ENCODE peak calls at places on chromosomes 7 and 10, in ten cellular contexts. J, K, W, N, O, R, E, U, M and H are unnamed samples.

GRCh38 chr10:48447356-48448215 is 141.1 kb downstream of the MAPK8 start:
- DNase-seq in J (no peak), K (no peak), W (no peak), N (no peak), O (no peak), R (no peak), E (no peak), U (no peak), M (no peak), H (no peak)

GRCh38 chr7:105426606-105427146 is 38.0 kb upstream of the SRPK2 start:
- DNase-seq in J (no peak), K (no peak), W (no peak), N (no peak), O (no peak), R (no peak), E (no peak), U (no peak), M (no peak), H (no peak)

GRCh38 chr10:88851706-88852105 is at the start of gene ANKRD22:
- DNase-seq in J (peak), K (peak), W (no peak), N (peak), O (no peak), R (no peak), E (no peak), U (no peak), M (no peak), H (no peak)

GRCh38 chr7:130367088-130367755 is 13.1 kb upstream of the CPA1 start:
- DNase-seq in J (no peak), K (no peak), W (no peak), N (no peak), O (no peak), R (no peak), E (no peak), U (no peak), M (no peak), H (no peak)

GRCh38 chr10:128602183-128602582 is 476.0 kb upstream of the MKI67 start:
- DNase-seq in J (no peak), K (no peak), W (no peak), N (no peak), O (no peak), R (no peak), E (no peak), U (no peak), M (no peak), H (no peak)

GRCh38 chr10:58028597-58029366 is 238.9 kb downstream of the IPMK start:
- DNase-seq in J (no peak), K (no peak), W (no peak), N (peak), O (no peak), R (no peak), E (no peak), U (no peak), M (no peak), H (no peak)

GRCh38 chr7:133773601-133774000 is 353.5 kb upstream of the LRGUK start:
- DNase-seq in J (no peak), K (no peak), W (no peak), N (no peak), O (no peak), R (no peak), E (no peak), U (no peak), M (no peak), H (no peak)

GRCh38 chr10:65320256-65321026 is 1605.4 kb upstream of the LRRTM3 start:
- DNase-seq in J (no peak), K (no peak), W (no peak), N (no peak), O (no peak), R (no peak), E (no peak), U (no peak), M (no peak), H (no peak)

GRCh38 chr10:63761243-63761642 is 240.0 kb downstream of the REEP3 start:
- DNase-seq in J (no peak), K (no peak), W (no peak), N (no peak), O (no peak), R (no peak), E (no peak), U (no peak), M (no peak), H (no peak)

GRCh38 chr10:110487411-110488123 is 10.1 kb upstream of the DUSP5 start:
- DNase-seq in J (no peak), K (no peak), W (no peak), N (no peak), O (no peak), R (no peak), E (no peak), U (no peak), M (no peak), H (no peak)

GRCh38 chr7:117219485-117219884 is 103.4 kb downstream of the WNT2 start:
- DNase-seq in J (no peak), K (no peak), W (no peak), N (peak), O (no peak), R (no peak), E (no peak), U (no peak), M (no peak), H (no peak)

GRCh38 chr7:133836666-133837065 is 290.5 kb upstream of the LRGUK start:
- DNase-seq in J (no peak), K (no peak), W (no peak), N (no peak), O (peak), R (no peak), E (no peak), U (no peak), M (peak), H (no peak)

GRCh38 chr7:2698581-2699288 is 10.7 kb downstream of the AMZ1 start:
- DNase-seq in J (no peak), K (no peak), W (no peak), N (no peak), O (no peak), R (no peak), E (no peak), U (peak), M (no peak), H (no peak)

GRCh38 chr10:74039561-74040145 is 41.7 kb downstream of the VCL start:
- DNase-seq in J (peak), K (peak), W (no peak), N (peak), O (peak), R (peak), E (no peak), U (no peak), M (no peak), H (no peak)

GRCh38 chr7:100968650-100969049 is 715 bp upstream of the MUC12 start:
- DNase-seq in J (no peak), K (no peak), W (no peak), N (no peak), O (no peak), R (no peak), E (no peak), U (no peak), M (no peak), H (no peak)

GRCh38 chr7:128692623-128693270 is 20.7 kb downstream of the GARIN1A start:
- DNase-seq in J (no peak), K (no peak), W (no peak), N (no peak), O (no peak), R (no peak), E (no peak), U (no peak), M (no peak), H (no peak)

GRCh38 chr7:154598405-154598804 is 404.5 kb downstream of the PAXIP1 start:
- DNase-seq in J (no peak), K (no peak), W (no peak), N (no peak), O (no peak), R (no peak), E (no peak), U (no peak), M (no peak), H (no peak)

GRCh38 chr10:119608316-119609155 is 11.8 kb upstream of the TIAL1 start:
- DNase-seq in J (peak), K (peak), W (peak), N (peak), O (peak), R (peak), E (peak), U (peak), M (peak), H (peak)

GRCh38 chr7:35003679-35004278 is 33.5 kb downstream of the DPY19L1 start:
- DNase-seq in J (no peak), K (peak), W (no peak), N (peak), O (peak), R (peak), E (no peak), U (no peak), M (peak), H (no peak)

GRCh38 chr7:142482899-142483658 is 225.2 kb upstream of the PRSS58 start:
- DNase-seq in J (no peak), K (no peak), W (peak), N (peak), O (peak), R (no peak), E (no peak), U (peak), M (peak), H (peak)

GRCh38 chr10:132865236-132865635 is 77.1 kb downstream of the CFAP46 start:
- DNase-seq in J (no peak), K (peak), W (no peak), N (no peak), O (no peak), R (peak), E (peak), U (no peak), M (no peak), H (no peak)

GRCh38 chr10:86819567-86819966 is 63.1 kb downstream of the BMPR1A start:
- DNase-seq in J (no peak), K (no peak), W (no peak), N (no peak), O (no peak), R (no peak), E (no peak), U (no peak), M (no peak), H (no peak)

GRCh38 chr7:71393661-71394060 is 261.7 kb downstream of the GALNT17 start:
- DNase-seq in J (no peak), K (no peak), W (no peak), N (no peak), O (no peak), R (no peak), E (no peak), U (no peak), M (no peak), H (no peak)

GRCh38 chr7:134220236-134220635 is 93.1 kb downstream of the LRGUK start:
- DNase-seq in J (no peak), K (no peak), W (no peak), N (no peak), O (no peak), R (no peak), E (no peak), U (no peak), M (no peak), H (no peak)

DNA sequence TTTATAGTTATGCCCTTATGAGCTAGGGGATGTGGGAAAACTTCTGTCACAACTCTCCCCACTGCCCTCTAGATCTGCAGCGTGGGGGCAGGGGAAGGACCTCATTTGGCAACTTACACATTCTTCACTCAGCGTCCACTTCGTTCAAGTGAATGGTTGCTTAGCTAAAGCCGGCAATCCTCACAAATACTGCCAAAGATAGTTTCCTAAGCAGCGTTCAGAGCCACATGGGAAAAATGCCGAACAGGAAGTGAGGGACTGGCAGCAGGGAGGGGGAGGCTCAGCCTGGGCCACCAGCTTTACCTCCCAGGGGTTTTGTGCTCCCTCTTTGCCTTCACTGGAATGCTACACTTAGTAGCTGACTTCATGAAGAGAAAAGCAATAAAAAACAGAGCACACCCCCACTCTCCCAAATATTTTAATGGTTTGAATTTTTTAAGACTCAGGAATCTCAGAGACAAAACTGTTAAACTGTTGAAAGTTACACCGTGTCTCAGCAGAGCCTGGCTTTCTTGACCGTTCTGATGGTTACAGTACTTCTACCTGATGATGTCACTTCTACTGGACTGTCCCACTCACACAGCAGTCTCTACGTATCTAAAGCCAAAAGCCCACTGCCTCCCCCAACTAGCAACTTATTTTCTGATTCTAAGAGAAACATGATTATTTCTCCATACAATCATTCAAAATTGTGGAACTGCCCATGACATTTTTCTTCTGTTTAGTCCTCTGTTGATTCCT is 10.4 kb downstream of the GRM3 start:
- DNase-seq in J (no peak), K (peak), W (no peak), N (no peak), O (peak), R (no peak), E (no peak), U (no peak), M (no peak), H (no peak)
- TF ChIP-seq CTCF in J (no peak), K (no peak), W (no peak), N (no peak), O (no peak), R (no peak), E (no peak), U (no peak), M (no peak), H (no peak)

DNA sequence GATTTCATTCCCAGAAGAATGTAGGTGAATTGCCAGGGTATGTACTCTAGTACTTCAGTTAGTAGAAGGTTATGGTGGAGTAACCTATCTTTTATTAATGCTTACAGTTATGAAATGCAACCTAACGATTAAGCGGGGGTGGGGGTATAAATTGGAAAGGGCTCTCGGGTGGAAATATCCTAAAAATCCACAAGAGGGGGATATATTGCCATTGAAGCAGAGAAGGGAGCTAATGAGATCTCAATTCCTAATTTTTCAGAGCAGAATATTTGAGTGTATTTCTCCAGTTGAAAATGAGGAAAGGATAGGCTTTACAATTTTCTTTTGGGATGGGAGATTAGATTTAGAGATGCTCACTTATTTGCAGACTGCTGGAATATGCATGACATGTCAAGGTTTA is 90.8 kb downstream of the DNAJB9 start:
- DNase-seq in J (no peak), K (no peak), W (no peak), N (peak), O (peak), R (no peak), E (no peak), U (no peak), M (no peak), H (no peak)
- TF ChIP-seq CTCF in J (no peak), K (no peak), W (peak), N (peak), O (peak), R (no peak), E (no peak), U (peak), M (peak), H (peak)

DNA sequence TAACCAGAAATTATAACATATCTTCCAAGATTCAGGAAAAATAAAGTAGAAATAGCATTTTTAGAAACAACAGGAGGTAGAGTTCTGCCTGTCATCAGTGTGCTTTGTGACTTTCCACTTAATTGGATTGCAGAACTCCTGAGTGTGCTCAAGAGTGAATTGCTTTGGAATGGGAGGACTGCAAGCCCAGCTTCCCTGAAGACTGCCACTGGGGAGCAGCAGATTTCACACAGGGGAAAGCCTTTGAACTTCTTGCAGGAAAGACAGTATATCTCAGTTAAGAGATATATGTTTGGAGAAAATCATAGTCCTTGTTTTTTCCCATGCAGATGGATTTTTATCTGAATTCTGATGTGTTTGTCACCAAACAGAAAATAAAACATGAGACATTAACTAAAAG is 124.5 kb downstream of the TMEM168 start:
- DNase-seq in J (no peak), K (no peak), W (no peak), N (peak), O (peak), R (no peak), E (no peak), U (no peak), M (no peak), H (no peak)
- TF ChIP-seq CTCF in J (no peak), K (no peak), W (peak), N (no peak), O (peak), R (no peak), E (peak), U (no peak), M (no peak), H (no peak)

GRCh38 chr10:15183689-15184481 is 15.4 kb upstream of the NMT2 start:
- DNase-seq in J (no peak), K (no peak), W (no peak), N (no peak), O (no peak), R (peak), E (no peak), U (no peak), M (no peak), H (no peak)

GRCh38 chr10:15182541-15183207 is 14.2 kb upstream of the NMT2 start:
- DNase-seq in J (no peak), K (no peak), W (no peak), N (peak), O (peak), R (no peak), E (no peak), U (no peak), M (no peak), H (no peak)

GRCh38 chr10:15176269-15176668 is 7.8 kb upstream of the NMT2 start:
- DNase-seq in J (no peak), K (no peak), W (no peak), N (no peak), O (no peak), R (no peak), E (no peak), U (no peak), M (no peak), H (no peak)

GRCh38 chr10:15180736-15181135 is 12.2 kb upstream of the NMT2 start:
- DNase-seq in J (no peak), K (no peak), W (no peak), N (peak), O (no peak), R (no peak), E (no peak), U (no peak), M (no peak), H (no peak)

DNA sequence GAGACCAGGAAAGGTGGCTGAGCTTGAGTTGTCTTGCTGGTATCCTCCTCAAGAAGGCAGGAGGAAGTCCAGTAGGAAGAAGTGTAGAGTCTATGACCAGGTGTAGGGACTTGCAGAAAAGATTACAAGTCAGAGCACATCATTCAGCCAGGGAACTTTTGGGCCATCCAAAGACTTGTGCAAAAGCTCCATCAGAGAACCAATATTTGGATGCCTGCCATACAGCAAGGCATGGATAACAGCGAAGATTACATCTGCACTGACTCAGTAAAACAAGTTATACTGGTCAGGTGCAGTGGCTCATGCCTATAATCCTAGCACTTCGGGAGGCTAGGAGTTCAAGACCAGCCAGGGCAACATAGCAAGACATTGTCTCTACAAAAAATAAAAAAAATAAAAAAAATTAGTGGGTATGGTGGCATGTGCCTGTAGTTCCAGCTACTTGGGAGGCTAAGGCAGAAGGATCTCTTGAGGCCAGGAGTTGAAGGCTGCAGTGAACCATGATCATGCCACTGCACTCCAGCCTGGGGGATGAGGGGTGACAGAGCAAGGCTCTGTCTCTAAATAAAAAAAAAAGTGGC is 13.2 kb upstream of the NMT2 start:
- DNase-seq in J (no peak), K (no peak), W (no peak), N (no peak), O (no peak), R (peak), E (no peak), U (no peak), M (no peak), H (no peak)
- TF ChIP-seq CTCF in J (no peak), K (no peak), W (no peak), N (no peak), O (no peak), R (no peak), E (no peak), U (no peak), M (no peak), H (no peak)

DNA sequence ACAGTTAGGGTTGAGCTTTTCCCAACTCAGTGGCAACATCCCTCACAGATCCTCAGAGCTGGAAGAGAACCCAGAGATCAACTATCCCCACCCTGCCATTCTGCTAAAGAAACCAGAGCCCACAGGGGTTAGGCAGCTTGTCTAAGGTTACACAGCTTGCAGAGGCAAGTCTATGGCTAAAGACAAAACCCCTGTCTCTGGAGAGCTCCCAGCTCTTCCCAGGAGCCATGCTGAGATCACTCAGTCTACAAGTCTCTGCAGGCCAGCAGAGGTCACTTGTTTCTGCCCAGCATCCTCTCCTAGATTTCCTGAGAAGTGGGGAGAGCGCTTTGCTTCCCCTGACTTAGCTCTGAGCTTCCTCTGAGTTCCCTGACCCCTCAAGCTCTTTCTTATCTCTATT is 28.5 kb upstream of the LOXL4 start:
- DNase-seq in J (no peak), K (no peak), W (no peak), N (no peak), O (no peak), R (peak), E (no peak), U (no peak), M (no peak), H (no peak)
- TF ChIP-seq CTCF in J (no peak), K (no peak), W (no peak), N (no peak), O (no peak), R (no peak), E (no peak), U (no peak), M (no peak), H (no peak)

GRCh38 chr7:82729172-82730030 is 285.8 kb upstream of the CACNA2D1 start:
- DNase-seq in J (no peak), K (no peak), W (peak), N (peak), O (peak), R (no peak), E (no peak), U (peak), M (peak), H (peak)
- TF ChIP-seq CTCF in J (no peak), K (peak), W (peak), N (peak), O (peak), R (peak), E (peak), U (peak), M (peak), H (peak)

GRCh38 chr10:106360870-106361269 is 803.6 kb downstream of the SORCS1 start:
- DNase-seq in J (no peak), K (no peak), W (no peak), N (peak), O (peak), R (no peak), E (no peak), U (no peak), M (no peak), H (no peak)

GRCh38 chr10:106355450-106355849 is 809.1 kb downstream of the SORCS1 start:
- DNase-seq in J (no peak), K (no peak), W (no peak), N (peak), O (peak), R (no peak), E (no peak), U (no peak), M (peak), H (peak)
- TF ChIP-seq CTCF in J (no peak), K (no peak), W (peak), N (peak), O (peak), R (no peak), E (no peak), U (peak), M (peak), H (no peak)

DNA sequence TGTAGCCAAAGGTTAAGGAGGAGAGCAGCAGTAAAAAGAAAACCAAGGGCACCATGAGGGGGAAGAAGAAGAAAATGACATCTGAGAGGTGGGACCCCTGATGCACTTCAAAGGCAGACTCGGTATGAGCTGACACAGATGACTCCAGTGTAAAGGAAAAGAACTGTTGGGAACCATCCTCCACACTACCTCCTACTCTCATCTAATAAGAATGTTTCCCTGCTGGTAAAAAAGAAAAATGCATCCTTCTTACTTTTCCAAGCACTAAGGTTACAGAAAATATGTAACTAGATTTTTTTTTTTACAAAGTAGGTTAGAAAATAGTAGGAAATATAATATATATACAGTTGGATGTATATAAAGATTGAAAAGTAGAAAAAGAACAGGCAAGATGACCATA is 16.9 kb downstream of the TAS2R41 start:
- DNase-seq in J (no peak), K (no peak), W (no peak), N (peak), O (no peak), R (no peak), E (no peak), U (no peak), M (no peak), H (no peak)
- TF ChIP-seq CTCF in J (no peak), K (no peak), W (peak), N (peak), O (no peak), R (no peak), E (no peak), U (no peak), M (no peak), H (peak)